ENCODE peak calls at places on chromosomes 2 and 18, in five cellular contexts. One of them, this sample, is unnamed. For H3K4me1, the result is how much of the 10 kb centered on the place peaks cover.

GRCh38 chr2:223228871-223229270 is 176.9 kb downstream of the KCNE4 start:
- DNase-seq in uterus: no peak
- DNase-seq in gastrocnemius medialis: no peak
- DNase-seq in kidney: no peak
- DNase-seq in GM23338: no peak
- DNase-seq in this sample: no peak

GRCh38 chr2:171723724-171724683 is 36.7 kb downstream of the DYNC1I2 start:
- DNase-seq in uterus: no peak
- DNase-seq in kidney: no peak
- DNase-seq in gastrocnemius medialis: no peak
- DNase-seq in GM23338: peak
- DNase-seq in this sample: no peak

GRCh38 chr2:73938761-73939352 is 12.2 kb downstream of the DGUOK start:
- DNase-seq in kidney: no peak
- DNase-seq in GM23338: no peak
- DNase-seq in gastrocnemius medialis: no peak
- DNase-seq in uterus: no peak
- DNase-seq in this sample: no peak

GRCh38 chr18:72762505-72763122 is 105.2 kb downstream of the NETO1 start:
- DNase-seq in gastrocnemius medialis: no peak
- DNase-seq in uterus: no peak
- DNase-seq in kidney: no peak
- DNase-seq in GM23338: peak
- DNase-seq in this sample: no peak

GRCh38 chr2:208134928-208135586 is 5.4 kb upstream of the CRYGC start:
- DNase-seq in GM23338: no peak
- DNase-seq in gastrocnemius medialis: no peak
- DNase-seq in kidney: no peak
- DNase-seq in uterus: no peak
- DNase-seq in this sample: no peak

GRCh38 chr2:176002684-176003225 is 688 bp upstream of the LNPK start:
- DNase-seq in GM23338: peak
- DNase-seq in uterus: no peak
- DNase-seq in gastrocnemius medialis: peak
- DNase-seq in kidney: no peak
- DNase-seq in this sample: no peak

GRCh38 chr2:16151281-16151570 is 210.9 kb downstream of the MYCN start:
- DNase-seq in GM23338: no peak
- DNase-seq in gastrocnemius medialis: no peak
- DNase-seq in kidney: no peak
- DNase-seq in uterus: no peak
- DNase-seq in this sample: no peak

GRCh38 chr2:70870790-70871189 is 35.2 kb upstream of the CD207 start:
- DNase-seq in kidney: peak
- DNase-seq in GM23338: no peak
- DNase-seq in gastrocnemius medialis: no peak
- DNase-seq in uterus: no peak
- DNase-seq in this sample: no peak

GRCh38 chr18:5909130-5909529 is 13.8 kb upstream of the TMEM200C start:
- DNase-seq in GM23338: peak
- DNase-seq in gastrocnemius medialis: no peak
- DNase-seq in kidney: no peak
- DNase-seq in uterus: no peak
- DNase-seq in this sample: no peak

GRCh38 chr2:208653383-208653782 is 246.8 kb downstream of the PTH2R start:
- DNase-seq in GM23338: no peak
- DNase-seq in uterus: no peak
- DNase-seq in kidney: no peak
- DNase-seq in gastrocnemius medialis: no peak
- DNase-seq in this sample: no peak

GRCh38 chr2:137809837-137810236 is 154.4 kb upstream of the HNMT start:
- DNase-seq in gastrocnemius medialis: no peak
- DNase-seq in kidney: no peak
- DNase-seq in GM23338: no peak
- DNase-seq in uterus: no peak
- DNase-seq in this sample: no peak

GRCh38 chr2:47870668-47871540 is 35.4 kb downstream of the FBXO11 start:
- DNase-seq in uterus: no peak
- DNase-seq in gastrocnemius medialis: no peak
- DNase-seq in GM23338: no peak
- DNase-seq in kidney: no peak
- DNase-seq in this sample: no peak

GRCh38 chr2:1681323-1682310 is 62.7 kb downstream of the PXDN start:
- DNase-seq in gastrocnemius medialis: no peak
- DNase-seq in kidney: no peak
- DNase-seq in uterus: no peak
- DNase-seq in GM23338: no peak
- DNase-seq in this sample: no peak

GRCh38 chr2:201257381-201257940 is 2.9 kb upstream of the CASP8 start:
- DNase-seq in gastrocnemius medialis: no peak
- DNase-seq in kidney: no peak
- DNase-seq in uterus: no peak
- DNase-seq in GM23338: no peak
- DNase-seq in this sample: no peak
- H3K4me1 ChIP-seq in gastrocnemius medialis: under half
- H3K4me1 ChIP-seq in kidney: under half
- H3K4me1 ChIP-seq in uterus: under half
- H3K4me1 ChIP-seq in GM23338: under half
- H3K4me1 ChIP-seq in this sample: under half

GRCh38 chr2:68734688-68735525 is at the start of gene ARHGAP25:
- DNase-seq in GM23338: no peak
- DNase-seq in kidney: no peak
- DNase-seq in gastrocnemius medialis: no peak
- DNase-seq in uterus: no peak
- DNase-seq in this sample: no peak
- H3K27ac ChIP-seq in GM23338: no peak
- H3K27ac ChIP-seq in kidney: no peak
- H3K27ac ChIP-seq in gastrocnemius medialis: no peak
- H3K27ac ChIP-seq in uterus: peak
- H3K27ac ChIP-seq in this sample: peak

GRCh38 chr18:9760641-9761040 is 52.5 kb downstream of the RAB31 start:
- DNase-seq in kidney: no peak
- DNase-seq in uterus: no peak
- DNase-seq in gastrocnemius medialis: no peak
- DNase-seq in GM23338: no peak
- DNase-seq in this sample: no peak

GRCh38 chr18:9763876-9764605 is 55.9 kb downstream of the RAB31 start:
- DNase-seq in GM23338: no peak
- DNase-seq in gastrocnemius medialis: no peak
- DNase-seq in kidney: no peak
- DNase-seq in uterus: no peak
- DNase-seq in this sample: no peak

GRCh38 chr18:9762561-9762960 is 54.5 kb downstream of the RAB31 start:
- DNase-seq in kidney: no peak
- DNase-seq in gastrocnemius medialis: no peak
- DNase-seq in GM23338: no peak
- DNase-seq in uterus: no peak
- DNase-seq in this sample: no peak

GRCh38 chr18:9765505-9765904 is 57.4 kb downstream of the RAB31 start:
- DNase-seq in uterus: no peak
- DNase-seq in gastrocnemius medialis: no peak
- DNase-seq in kidney: no peak
- DNase-seq in GM23338: peak
- DNase-seq in this sample: no peak

DNA sequence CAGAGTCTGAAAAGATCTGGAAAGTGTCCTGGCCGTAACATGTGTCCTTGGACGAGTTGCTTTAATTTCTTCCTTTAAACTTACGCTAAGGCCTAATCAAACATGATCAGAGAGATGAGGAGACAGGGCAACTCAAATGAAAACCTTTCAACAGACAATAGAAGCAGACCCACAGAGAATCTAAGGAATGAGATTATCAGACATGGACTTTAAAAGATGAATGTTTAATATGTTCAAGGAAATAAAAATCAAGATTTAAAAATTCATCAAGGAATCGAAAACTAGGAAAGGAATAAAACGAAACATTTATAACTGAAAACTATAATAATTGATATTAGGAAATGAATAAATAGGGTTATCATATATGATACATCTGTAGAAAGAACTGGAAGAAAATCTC is 55.1 kb downstream of the RAB31 start:
- DNase-seq in GM23338: no peak
- DNase-seq in uterus: no peak
- DNase-seq in gastrocnemius medialis: no peak
- DNase-seq in kidney: no peak
- DNase-seq in this sample: no peak
- TF ChIP-seq CTCF in GM23338: no peak
- TF ChIP-seq CTCF in uterus: no peak
- TF ChIP-seq CTCF in gastrocnemius medialis: no peak
- TF ChIP-seq CTCF in kidney: no peak
- TF ChIP-seq CTCF in this sample: no peak

GRCh38 chr18:79935098-79935480 is 16.4 kb downstream of the SLC66A2 start:
- DNase-seq in gastrocnemius medialis: no peak
- DNase-seq in GM23338: no peak
- DNase-seq in uterus: no peak
- DNase-seq in kidney: peak
- DNase-seq in this sample: no peak
- H3K4me1 ChIP-seq in gastrocnemius medialis: under half
- H3K4me1 ChIP-seq in GM23338: under half
- H3K4me1 ChIP-seq in uterus: under half
- H3K4me1 ChIP-seq in kidney: under half
- H3K4me1 ChIP-seq in this sample: half or more

GRCh38 chr2:189407944-189408209 is 33.4 kb upstream of the WDR75 start:
- DNase-seq in GM23338: no peak
- DNase-seq in kidney: no peak
- DNase-seq in gastrocnemius medialis: no peak
- DNase-seq in uterus: no peak
- DNase-seq in this sample: no peak

GRCh38 chr2:189409136-189409535 is 32.1 kb upstream of the WDR75 start:
- DNase-seq in gastrocnemius medialis: no peak
- DNase-seq in kidney: no peak
- DNase-seq in uterus: no peak
- DNase-seq in GM23338: no peak
- DNase-seq in this sample: no peak

GRCh38 chr2:189406612-189407011 is 34.7 kb upstream of the WDR75 start:
- DNase-seq in gastrocnemius medialis: no peak
- DNase-seq in uterus: no peak
- DNase-seq in kidney: no peak
- DNase-seq in GM23338: no peak
- DNase-seq in this sample: no peak

GRCh38 chr2:189408294-189408693 is 33.0 kb upstream of the WDR75 start:
- DNase-seq in kidney: no peak
- DNase-seq in uterus: no peak
- DNase-seq in gastrocnemius medialis: no peak
- DNase-seq in GM23338: no peak
- DNase-seq in this sample: no peak

GRCh38 chr2:189407161-189407943 is 33.9 kb upstream of the WDR75 start:
- DNase-seq in uterus: no peak
- DNase-seq in GM23338: no peak
- DNase-seq in kidney: no peak
- DNase-seq in gastrocnemius medialis: no peak
- DNase-seq in this sample: no peak
- H3K27ac ChIP-seq in uterus: peak
- H3K27ac ChIP-seq in GM23338: no peak
- H3K27ac ChIP-seq in kidney: no peak
- H3K27ac ChIP-seq in gastrocnemius medialis: no peak
- H3K27ac ChIP-seq in this sample: no peak

GRCh38 chr2:185610301-185610700 is 128.3 kb upstream of the FSIP2 start:
- DNase-seq in GM23338: no peak
- DNase-seq in uterus: no peak
- DNase-seq in kidney: no peak
- DNase-seq in gastrocnemius medialis: no peak
- DNase-seq in this sample: no peak

GRCh38 chr2:185607943-185608342 is 130.7 kb upstream of the FSIP2 start:
- DNase-seq in uterus: no peak
- DNase-seq in gastrocnemius medialis: no peak
- DNase-seq in kidney: no peak
- DNase-seq in GM23338: no peak
- DNase-seq in this sample: no peak

GRCh38 chr2:185608799-185609198 is 129.8 kb upstream of the FSIP2 start:
- DNase-seq in uterus: no peak
- DNase-seq in GM23338: no peak
- DNase-seq in kidney: no peak
- DNase-seq in gastrocnemius medialis: no peak
- DNase-seq in this sample: no peak
- TF ChIP-seq CTCF in uterus: no peak
- TF ChIP-seq CTCF in GM23338: no peak
- TF ChIP-seq CTCF in kidney: peak
- TF ChIP-seq CTCF in gastrocnemius medialis: no peak
- TF ChIP-seq CTCF in this sample: peak

GRCh38 chr2:159138642-159139182 is 147.8 kb downstream of the WDSUB1 start:
- DNase-seq in gastrocnemius medialis: no peak
- DNase-seq in GM23338: no peak
- DNase-seq in uterus: no peak
- DNase-seq in kidney: no peak
- DNase-seq in this sample: no peak
- H3K4me1 ChIP-seq in gastrocnemius medialis: under half
- H3K4me1 ChIP-seq in GM23338: under half
- H3K4me1 ChIP-seq in uterus: under half
- H3K4me1 ChIP-seq in kidney: under half
- H3K4me1 ChIP-seq in this sample: under half

GRCh38 chr2:150167711-150168110 is 319.8 kb downstream of the RND3 start:
- DNase-seq in uterus: no peak
- DNase-seq in kidney: no peak
- DNase-seq in GM23338: no peak
- DNase-seq in gastrocnemius medialis: no peak
- DNase-seq in this sample: no peak
- H3K27ac ChIP-seq in uterus: no peak
- H3K27ac ChIP-seq in kidney: no peak
- H3K27ac ChIP-seq in GM23338: no peak
- H3K27ac ChIP-seq in gastrocnemius medialis: no peak
- H3K27ac ChIP-seq in this sample: peak

DNA sequence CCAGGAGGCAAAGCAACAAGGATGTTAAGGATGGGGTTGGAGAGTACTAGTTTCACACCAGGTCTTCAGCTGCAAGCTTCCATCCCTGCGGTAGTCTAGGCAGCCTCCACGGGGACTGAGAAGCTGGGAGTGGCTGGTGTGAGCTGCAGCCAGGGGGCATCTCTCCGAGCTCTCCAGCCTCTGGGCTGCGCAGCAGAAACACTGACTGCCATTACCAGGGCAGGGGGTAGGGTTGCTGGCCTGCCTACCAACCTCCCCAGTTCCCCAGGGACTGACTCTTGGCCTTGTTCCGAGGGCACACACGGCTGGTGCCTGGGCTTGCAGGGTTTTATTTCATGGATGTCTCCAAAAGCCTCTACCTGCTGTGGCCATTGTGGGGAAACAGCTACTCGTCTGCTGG is 15.9 kb downstream of the GATA6 start:
- DNase-seq in gastrocnemius medialis: no peak
- DNase-seq in GM23338: no peak
- DNase-seq in kidney: no peak
- DNase-seq in uterus: no peak
- DNase-seq in this sample: no peak
- TF ChIP-seq CTCF in gastrocnemius medialis: no peak
- TF ChIP-seq CTCF in GM23338: peak
- TF ChIP-seq CTCF in kidney: no peak
- TF ChIP-seq CTCF in uterus: no peak
- TF ChIP-seq CTCF in this sample: no peak